ENCODE peak calls at places on chromosomes 16 and 17, in four cellular contexts. V is SK-N-SH, M is GM23338, T is prostate gland. Q is an unnamed sample.

GRCh38 chr16:3576211-3576610 is 992 bp downstream of the NLRC3 start:
- DNase-seq in V (no peak), M (no peak), T (no peak), Q (no peak)

GRCh38 chr17:46044286-46044928 is 45.4 kb downstream of the STH start:
- DNase-seq in V (peak), M (peak), T (peak), Q (peak)

GRCh38 chr17:47649153-47649971 is at the start of gene KPNB1:
- DNase-seq in V (peak), M (peak), T (peak), Q (peak)

GRCh38 chr17:35252646-35253045 is 9.8 kb downstream of the SLFN5 start:
- DNase-seq in V (no peak), M (no peak), T (no peak), Q (no peak)

GRCh38 chr16:74225278-74225677 is 71.3 kb upstream of the PSMD7 start:
- DNase-seq in V (no peak), M (no peak), T (no peak), Q (no peak)

GRCh38 chr16:715448-716249 is 731 bp downstream of the METRN start:
- DNase-seq in V (peak), M (peak), T (no peak), Q (no peak)

GRCh38 chr16:67868290-67868689 is 4.6 kb upstream of the EDC4 start:
- DNase-seq in V (no peak), M (no peak), T (no peak), Q (no peak)

GRCh38 chr16:15907863-15908478 is 19.6 kb upstream of the CEP20 start:
- DNase-seq in V (peak), M (peak), T (no peak), Q (no peak)

GRCh38 chr17:50201226-50201854 is at the start of gene COL1A1:
- DNase-seq in V (peak), M (peak), T (no peak), Q (no peak)

DNA sequence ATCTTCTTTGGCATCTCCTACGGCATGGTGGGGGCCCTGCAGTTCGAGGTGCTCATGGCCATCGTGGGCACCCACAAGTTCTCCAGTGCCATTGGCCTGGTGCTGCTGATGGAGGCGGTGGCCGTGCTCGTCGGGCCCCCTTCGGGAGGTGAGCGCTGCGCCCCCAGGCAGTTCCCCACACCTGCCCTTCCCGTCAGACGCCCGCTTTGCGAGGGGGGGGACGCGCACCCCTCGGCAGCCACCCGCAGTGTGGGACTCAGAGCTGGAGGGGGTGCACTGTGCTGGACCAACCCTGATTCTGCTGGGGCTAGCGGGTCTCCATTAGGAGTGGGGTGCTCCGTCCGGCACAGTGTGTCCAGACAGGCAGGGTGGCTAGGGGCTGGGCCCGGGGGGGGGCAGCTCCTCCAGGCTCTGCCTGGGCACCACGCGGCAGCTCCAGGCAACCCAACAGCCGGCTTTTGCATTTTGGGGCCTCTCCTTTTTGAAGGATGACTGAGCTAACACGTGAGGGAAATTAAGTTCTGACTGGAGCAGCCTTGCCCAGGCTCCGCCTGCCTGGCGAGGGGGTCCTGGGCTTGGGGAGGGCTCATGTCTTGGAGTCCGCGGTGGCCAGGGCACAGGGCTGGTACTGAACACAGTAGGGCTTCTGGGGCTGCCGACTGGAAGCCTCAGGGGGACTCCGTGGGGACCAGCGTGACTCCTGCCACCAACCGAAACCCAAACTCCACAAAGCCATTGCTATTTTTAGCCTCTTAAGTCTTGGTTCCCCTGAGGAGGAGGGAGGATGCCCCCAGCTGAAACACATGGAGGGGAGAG is 9.1 kb downstream of the SLC16A3 start:
- DNase-seq in V (no peak), M (no peak), T (no peak), Q (no peak)
- H3K27ac ChIP-seq in V (no peak), M (no peak), T (peak), Q (peak)

GRCh38 chr16:60852635-60853034 is 1183.6 kb downstream of the CDH8 start:
- DNase-seq in V (no peak), M (no peak), T (no peak), Q (no peak)
- H3K4me3 ChIP-seq in V (no peak), M (no peak), T (no peak), Q (no peak)

DNA sequence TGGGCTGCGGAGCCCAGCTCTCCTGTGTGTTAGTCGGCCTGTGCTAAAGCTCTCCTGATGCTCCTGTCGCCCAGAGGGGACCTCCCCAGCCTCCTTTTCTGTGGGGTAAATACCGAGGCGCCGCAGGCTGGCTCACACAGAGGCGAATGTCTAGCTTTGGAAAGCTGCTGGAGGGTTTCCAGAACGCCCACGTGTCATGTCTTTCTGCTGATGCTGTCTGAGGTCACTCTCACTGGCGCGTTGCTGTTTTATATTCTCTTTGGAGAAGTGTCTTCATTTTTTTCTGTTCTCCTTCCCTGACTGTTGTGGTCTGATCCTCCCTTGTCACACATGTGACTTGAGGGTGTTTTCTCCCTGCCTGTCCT is 91.9 kb upstream of the ZNF750 start:
- DNase-seq in V (no peak), M (no peak), T (no peak), Q (peak)
- H3K27ac ChIP-seq in V (no peak), M (peak), T (no peak), Q (peak)

DNA sequence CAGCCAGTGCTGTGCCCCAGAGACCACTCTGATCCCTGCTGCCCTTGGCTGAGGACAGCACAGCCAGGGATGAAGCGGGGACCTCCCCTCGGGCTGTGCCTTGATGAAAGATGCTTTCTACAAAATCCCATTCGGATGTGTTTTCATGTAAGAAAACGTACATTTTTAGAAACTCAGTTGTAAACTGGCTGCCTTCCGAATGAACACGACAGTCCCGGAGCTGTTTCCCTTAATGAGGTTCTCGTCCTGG is 181.4 kb downstream of the SEC14L1 start:
- DNase-seq in V (no peak), M (no peak), T (no peak), Q (no peak)
- H3K4me3 ChIP-seq in V (peak), M (no peak), T (no peak), Q (no peak)